ENCODE peak calls at places on chromosomes 12 and 14, in four cellular contexts. One of them, this sample, is unnamed.

GRCh38 chr14:56002876-56003625 is 115.2 kb upstream of the PELI2 start:
- DNase-seq in activated T-helper 1 cell treated with anti-CD3 and anti-CD28 coated beads, Interleukin-12 subunit alpha, Interleukin-12 subunit beta, Interleukin-2, Interleukin-4 antibody, amounts not matched to agents 30 ng/mL and 10 ng/mL and 1 ng/mL, durations not matched to agents 14 hours and 24 hours and 36 hours: peak
- DNase-seq in omental fat pad: no peak
- DNase-seq in activated naive CD4-positive, alpha-beta T cell treated with anti-CD3 and anti-CD28 coated beads, Interleukin-2, amount 50 U/mL, for 16 hours: peak
- DNase-seq in this sample: no peak

GRCh38 chr12:109421355-109422087 is 55.6 kb downstream of the KCTD10 start:
- DNase-seq in activated T-helper 1 cell treated with anti-CD3 and anti-CD28 coated beads, Interleukin-12 subunit alpha, Interleukin-12 subunit beta, Interleukin-2, Interleukin-4 antibody, amounts not matched to agents 30 ng/mL and 10 ng/mL and 1 ng/mL, durations not matched to agents 14 hours and 24 hours and 36 hours: no peak
- DNase-seq in omental fat pad: no peak
- DNase-seq in activated naive CD4-positive, alpha-beta T cell treated with anti-CD3 and anti-CD28 coated beads, Interleukin-2, amount 50 U/mL, for 16 hours: no peak
- DNase-seq in this sample: no peak

GRCh38 chr12:28127455-28127854 is 62.8 kb upstream of the CCDC91 start:
- DNase-seq in activated T-helper 1 cell treated with anti-CD3 and anti-CD28 coated beads, Interleukin-12 subunit alpha, Interleukin-12 subunit beta, Interleukin-2, Interleukin-4 antibody, amounts not matched to agents 30 ng/mL and 10 ng/mL and 1 ng/mL, durations not matched to agents 14 hours and 24 hours and 36 hours: no peak
- DNase-seq in omental fat pad: no peak
- DNase-seq in activated naive CD4-positive, alpha-beta T cell treated with anti-CD3 and anti-CD28 coated beads, Interleukin-2, amount 50 U/mL, for 16 hours: no peak
- DNase-seq in this sample: no peak

GRCh38 chr14:68688872-68689371 is 103.9 kb downstream of the ZFP36L1 start:
- DNase-seq in activated T-helper 1 cell treated with anti-CD3 and anti-CD28 coated beads, Interleukin-12 subunit alpha, Interleukin-12 subunit beta, Interleukin-2, Interleukin-4 antibody, amounts not matched to agents 30 ng/mL and 10 ng/mL and 1 ng/mL, durations not matched to agents 14 hours and 24 hours and 36 hours: no peak
- DNase-seq in omental fat pad: no peak
- DNase-seq in activated naive CD4-positive, alpha-beta T cell treated with anti-CD3 and anti-CD28 coated beads, Interleukin-2, amount 50 U/mL, for 16 hours: no peak
- DNase-seq in this sample: no peak

GRCh38 chr12:2075558-2076195 is 22.9 kb downstream of the CACNA1C start:
- DNase-seq in activated T-helper 1 cell treated with anti-CD3 and anti-CD28 coated beads, Interleukin-12 subunit alpha, Interleukin-12 subunit beta, Interleukin-2, Interleukin-4 antibody, amounts not matched to agents 30 ng/mL and 10 ng/mL and 1 ng/mL, durations not matched to agents 14 hours and 24 hours and 36 hours: no peak
- DNase-seq in omental fat pad: no peak
- DNase-seq in activated naive CD4-positive, alpha-beta T cell treated with anti-CD3 and anti-CD28 coated beads, Interleukin-2, amount 50 U/mL, for 16 hours: no peak
- DNase-seq in this sample: no peak

GRCh38 chr14:91330846-91331245 is 86.3 kb upstream of the GPR68 start:
- DNase-seq in activated T-helper 1 cell treated with anti-CD3 and anti-CD28 coated beads, Interleukin-12 subunit alpha, Interleukin-12 subunit beta, Interleukin-2, Interleukin-4 antibody, amounts not matched to agents 30 ng/mL and 10 ng/mL and 1 ng/mL, durations not matched to agents 14 hours and 24 hours and 36 hours: no peak
- DNase-seq in omental fat pad: no peak
- DNase-seq in activated naive CD4-positive, alpha-beta T cell treated with anti-CD3 and anti-CD28 coated beads, Interleukin-2, amount 50 U/mL, for 16 hours: no peak
- DNase-seq in this sample: no peak

GRCh38 chr14:94328196-94328595 is 5.1 kb upstream of the SERPINA6 start:
- DNase-seq in activated T-helper 1 cell treated with anti-CD3 and anti-CD28 coated beads, Interleukin-12 subunit alpha, Interleukin-12 subunit beta, Interleukin-2, Interleukin-4 antibody, amounts not matched to agents 30 ng/mL and 10 ng/mL and 1 ng/mL, durations not matched to agents 14 hours and 24 hours and 36 hours: no peak
- DNase-seq in omental fat pad: no peak
- DNase-seq in activated naive CD4-positive, alpha-beta T cell treated with anti-CD3 and anti-CD28 coated beads, Interleukin-2, amount 50 U/mL, for 16 hours: no peak
- DNase-seq in this sample: no peak

GRCh38 chr12:96177013-96177412 is 17.2 kb upstream of the ELK3 start:
- DNase-seq in activated T-helper 1 cell treated with anti-CD3 and anti-CD28 coated beads, Interleukin-12 subunit alpha, Interleukin-12 subunit beta, Interleukin-2, Interleukin-4 antibody, amounts not matched to agents 30 ng/mL and 10 ng/mL and 1 ng/mL, durations not matched to agents 14 hours and 24 hours and 36 hours: peak
- DNase-seq in omental fat pad: no peak
- DNase-seq in activated naive CD4-positive, alpha-beta T cell treated with anti-CD3 and anti-CD28 coated beads, Interleukin-2, amount 50 U/mL, for 16 hours: peak
- DNase-seq in this sample: peak

GRCh38 chr12:13425766-13426165 is 229.2 kb downstream of the EMP1 start:
- DNase-seq in activated T-helper 1 cell treated with anti-CD3 and anti-CD28 coated beads, Interleukin-12 subunit alpha, Interleukin-12 subunit beta, Interleukin-2, Interleukin-4 antibody, amounts not matched to agents 30 ng/mL and 10 ng/mL and 1 ng/mL, durations not matched to agents 14 hours and 24 hours and 36 hours: no peak
- DNase-seq in omental fat pad: no peak
- DNase-seq in activated naive CD4-positive, alpha-beta T cell treated with anti-CD3 and anti-CD28 coated beads, Interleukin-2, amount 50 U/mL, for 16 hours: no peak
- DNase-seq in this sample: no peak

GRCh38 chr12:60803147-60803546 is 1207.3 kb downstream of the SLC16A7 start:
- DNase-seq in activated T-helper 1 cell treated with anti-CD3 and anti-CD28 coated beads, Interleukin-12 subunit alpha, Interleukin-12 subunit beta, Interleukin-2, Interleukin-4 antibody, amounts not matched to agents 30 ng/mL and 10 ng/mL and 1 ng/mL, durations not matched to agents 14 hours and 24 hours and 36 hours: no peak
- DNase-seq in omental fat pad: no peak
- DNase-seq in activated naive CD4-positive, alpha-beta T cell treated with anti-CD3 and anti-CD28 coated beads, Interleukin-2, amount 50 U/mL, for 16 hours: no peak
- DNase-seq in this sample: no peak

GRCh38 chr14:99675951-99676350 is 8.1 kb upstream of the CYP46A1 start:
- DNase-seq in activated T-helper 1 cell treated with anti-CD3 and anti-CD28 coated beads, Interleukin-12 subunit alpha, Interleukin-12 subunit beta, Interleukin-2, Interleukin-4 antibody, amounts not matched to agents 30 ng/mL and 10 ng/mL and 1 ng/mL, durations not matched to agents 14 hours and 24 hours and 36 hours: no peak
- DNase-seq in omental fat pad: no peak
- DNase-seq in activated naive CD4-positive, alpha-beta T cell treated with anti-CD3 and anti-CD28 coated beads, Interleukin-2, amount 50 U/mL, for 16 hours: no peak
- DNase-seq in this sample: no peak

GRCh38 chr12:87086118-87086891 is 830.1 kb upstream of the MGAT4C start:
- DNase-seq in activated T-helper 1 cell treated with anti-CD3 and anti-CD28 coated beads, Interleukin-12 subunit alpha, Interleukin-12 subunit beta, Interleukin-2, Interleukin-4 antibody, amounts not matched to agents 30 ng/mL and 10 ng/mL and 1 ng/mL, durations not matched to agents 14 hours and 24 hours and 36 hours: no peak
- DNase-seq in omental fat pad: no peak
- DNase-seq in activated naive CD4-positive, alpha-beta T cell treated with anti-CD3 and anti-CD28 coated beads, Interleukin-2, amount 50 U/mL, for 16 hours: no peak
- DNase-seq in this sample: no peak

GRCh38 chr12:124536613-124537012 is 30.8 kb downstream of the NCOR2 start:
- DNase-seq in activated T-helper 1 cell treated with anti-CD3 and anti-CD28 coated beads, Interleukin-12 subunit alpha, Interleukin-12 subunit beta, Interleukin-2, Interleukin-4 antibody, amounts not matched to agents 30 ng/mL and 10 ng/mL and 1 ng/mL, durations not matched to agents 14 hours and 24 hours and 36 hours: no peak
- DNase-seq in omental fat pad: no peak
- DNase-seq in activated naive CD4-positive, alpha-beta T cell treated with anti-CD3 and anti-CD28 coated beads, Interleukin-2, amount 50 U/mL, for 16 hours: no peak
- DNase-seq in this sample: no peak

GRCh38 chr12:29082522-29082921 is 66.6 kb upstream of the FAR2 start:
- DNase-seq in activated T-helper 1 cell treated with anti-CD3 and anti-CD28 coated beads, Interleukin-12 subunit alpha, Interleukin-12 subunit beta, Interleukin-2, Interleukin-4 antibody, amounts not matched to agents 30 ng/mL and 10 ng/mL and 1 ng/mL, durations not matched to agents 14 hours and 24 hours and 36 hours: no peak
- DNase-seq in omental fat pad: no peak
- DNase-seq in activated naive CD4-positive, alpha-beta T cell treated with anti-CD3 and anti-CD28 coated beads, Interleukin-2, amount 50 U/mL, for 16 hours: no peak
- DNase-seq in this sample: no peak

GRCh38 chr12:119949594-119949993 is 39.4 kb upstream of the BICDL1 start:
- DNase-seq in activated T-helper 1 cell treated with anti-CD3 and anti-CD28 coated beads, Interleukin-12 subunit alpha, Interleukin-12 subunit beta, Interleukin-2, Interleukin-4 antibody, amounts not matched to agents 30 ng/mL and 10 ng/mL and 1 ng/mL, durations not matched to agents 14 hours and 24 hours and 36 hours: no peak
- DNase-seq in omental fat pad: no peak
- DNase-seq in activated naive CD4-positive, alpha-beta T cell treated with anti-CD3 and anti-CD28 coated beads, Interleukin-2, amount 50 U/mL, for 16 hours: no peak
- DNase-seq in this sample: no peak

GRCh38 chr14:58918066-58918465 is 270.4 kb upstream of the DAAM1 start:
- DNase-seq in activated T-helper 1 cell treated with anti-CD3 and anti-CD28 coated beads, Interleukin-12 subunit alpha, Interleukin-12 subunit beta, Interleukin-2, Interleukin-4 antibody, amounts not matched to agents 30 ng/mL and 10 ng/mL and 1 ng/mL, durations not matched to agents 14 hours and 24 hours and 36 hours: no peak
- DNase-seq in omental fat pad: no peak
- DNase-seq in activated naive CD4-positive, alpha-beta T cell treated with anti-CD3 and anti-CD28 coated beads, Interleukin-2, amount 50 U/mL, for 16 hours: no peak
- DNase-seq in this sample: no peak

GRCh38 chr12:132899033-132899432 is 11.6 kb upstream of the CHFR start:
- DNase-seq in activated T-helper 1 cell treated with anti-CD3 and anti-CD28 coated beads, Interleukin-12 subunit alpha, Interleukin-12 subunit beta, Interleukin-2, Interleukin-4 antibody, amounts not matched to agents 30 ng/mL and 10 ng/mL and 1 ng/mL, durations not matched to agents 14 hours and 24 hours and 36 hours: no peak
- DNase-seq in omental fat pad: no peak
- DNase-seq in activated naive CD4-positive, alpha-beta T cell treated with anti-CD3 and anti-CD28 coated beads, Interleukin-2, amount 50 U/mL, for 16 hours: no peak
- DNase-seq in this sample: peak

GRCh38 chr14:50000215-50001145 is 107.6 kb downstream of the ARF6 start:
- DNase-seq in activated T-helper 1 cell treated with anti-CD3 and anti-CD28 coated beads, Interleukin-12 subunit alpha, Interleukin-12 subunit beta, Interleukin-2, Interleukin-4 antibody, amounts not matched to agents 30 ng/mL and 10 ng/mL and 1 ng/mL, durations not matched to agents 14 hours and 24 hours and 36 hours: peak
- DNase-seq in omental fat pad: no peak
- DNase-seq in activated naive CD4-positive, alpha-beta T cell treated with anti-CD3 and anti-CD28 coated beads, Interleukin-2, amount 50 U/mL, for 16 hours: peak
- DNase-seq in this sample: peak

GRCh38 chr14:49849213-49849847 is 3.3 kb downstream of the NEMF start:
- DNase-seq in activated T-helper 1 cell treated with anti-CD3 and anti-CD28 coated beads, Interleukin-12 subunit alpha, Interleukin-12 subunit beta, Interleukin-2, Interleukin-4 antibody, amounts not matched to agents 30 ng/mL and 10 ng/mL and 1 ng/mL, durations not matched to agents 14 hours and 24 hours and 36 hours: no peak
- DNase-seq in omental fat pad: no peak
- DNase-seq in activated naive CD4-positive, alpha-beta T cell treated with anti-CD3 and anti-CD28 coated beads, Interleukin-2, amount 50 U/mL, for 16 hours: no peak
- DNase-seq in this sample: no peak

GRCh38 chr14:32102968-32103367 is 25.9 kb downstream of the ARHGAP5 start:
- DNase-seq in activated T-helper 1 cell treated with anti-CD3 and anti-CD28 coated beads, Interleukin-12 subunit alpha, Interleukin-12 subunit beta, Interleukin-2, Interleukin-4 antibody, amounts not matched to agents 30 ng/mL and 10 ng/mL and 1 ng/mL, durations not matched to agents 14 hours and 24 hours and 36 hours: no peak
- DNase-seq in omental fat pad: no peak
- DNase-seq in activated naive CD4-positive, alpha-beta T cell treated with anti-CD3 and anti-CD28 coated beads, Interleukin-2, amount 50 U/mL, for 16 hours: no peak
- DNase-seq in this sample: no peak

GRCh38 chr14:69260246-69260978 is 454 bp downstream of the GALNT16 start:
- DNase-seq in activated T-helper 1 cell treated with anti-CD3 and anti-CD28 coated beads, Interleukin-12 subunit alpha, Interleukin-12 subunit beta, Interleukin-2, Interleukin-4 antibody, amounts not matched to agents 30 ng/mL and 10 ng/mL and 1 ng/mL, durations not matched to agents 14 hours and 24 hours and 36 hours: no peak
- DNase-seq in omental fat pad: no peak
- DNase-seq in activated naive CD4-positive, alpha-beta T cell treated with anti-CD3 and anti-CD28 coated beads, Interleukin-2, amount 50 U/mL, for 16 hours: no peak
- DNase-seq in this sample: peak

GRCh38 chr12:112535637-112536366 is 117.1 kb downstream of the PTPN11 start:
- DNase-seq in activated T-helper 1 cell treated with anti-CD3 and anti-CD28 coated beads, Interleukin-12 subunit alpha, Interleukin-12 subunit beta, Interleukin-2, Interleukin-4 antibody, amounts not matched to agents 30 ng/mL and 10 ng/mL and 1 ng/mL, durations not matched to agents 14 hours and 24 hours and 36 hours: no peak
- DNase-seq in omental fat pad: no peak
- DNase-seq in activated naive CD4-positive, alpha-beta T cell treated with anti-CD3 and anti-CD28 coated beads, Interleukin-2, amount 50 U/mL, for 16 hours: no peak
- DNase-seq in this sample: no peak

GRCh38 chr12:39538679-39539104 is 80.9 kb downstream of the ABCD2 start:
- DNase-seq in activated T-helper 1 cell treated with anti-CD3 and anti-CD28 coated beads, Interleukin-12 subunit alpha, Interleukin-12 subunit beta, Interleukin-2, Interleukin-4 antibody, amounts not matched to agents 30 ng/mL and 10 ng/mL and 1 ng/mL, durations not matched to agents 14 hours and 24 hours and 36 hours: no peak
- DNase-seq in omental fat pad: no peak
- DNase-seq in activated naive CD4-positive, alpha-beta T cell treated with anti-CD3 and anti-CD28 coated beads, Interleukin-2, amount 50 U/mL, for 16 hours: no peak
- DNase-seq in this sample: no peak

GRCh38 chr12:12503384-12504078 is 59.1 kb downstream of the DUSP16 start:
- DNase-seq in activated T-helper 1 cell treated with anti-CD3 and anti-CD28 coated beads, Interleukin-12 subunit alpha, Interleukin-12 subunit beta, Interleukin-2, Interleukin-4 antibody, amounts not matched to agents 30 ng/mL and 10 ng/mL and 1 ng/mL, durations not matched to agents 14 hours and 24 hours and 36 hours: no peak
- DNase-seq in omental fat pad: no peak
- DNase-seq in activated naive CD4-positive, alpha-beta T cell treated with anti-CD3 and anti-CD28 coated beads, Interleukin-2, amount 50 U/mL, for 16 hours: no peak
- DNase-seq in this sample: no peak

GRCh38 chr14:21748869-21749303 is 75.3 kb upstream of the OR4E1 start:
- DNase-seq in activated T-helper 1 cell treated with anti-CD3 and anti-CD28 coated beads, Interleukin-12 subunit alpha, Interleukin-12 subunit beta, Interleukin-2, Interleukin-4 antibody, amounts not matched to agents 30 ng/mL and 10 ng/mL and 1 ng/mL, durations not matched to agents 14 hours and 24 hours and 36 hours: peak
- DNase-seq in omental fat pad: no peak
- DNase-seq in activated naive CD4-positive, alpha-beta T cell treated with anti-CD3 and anti-CD28 coated beads, Interleukin-2, amount 50 U/mL, for 16 hours: peak
- DNase-seq in this sample: peak

GRCh38 chr14:93114713-93115068 is 1.0 kb downstream of the ITPK1 start:
- DNase-seq in activated T-helper 1 cell treated with anti-CD3 and anti-CD28 coated beads, Interleukin-12 subunit alpha, Interleukin-12 subunit beta, Interleukin-2, Interleukin-4 antibody, amounts not matched to agents 30 ng/mL and 10 ng/mL and 1 ng/mL, durations not matched to agents 14 hours and 24 hours and 36 hours: no peak
- DNase-seq in omental fat pad: no peak
- DNase-seq in activated naive CD4-positive, alpha-beta T cell treated with anti-CD3 and anti-CD28 coated beads, Interleukin-2, amount 50 U/mL, for 16 hours: no peak
- DNase-seq in this sample: no peak

GRCh38 chr12:57623811-57624390 is 9.1 kb downstream of the B4GALNT1 start:
- DNase-seq in activated T-helper 1 cell treated with anti-CD3 and anti-CD28 coated beads, Interleukin-12 subunit alpha, Interleukin-12 subunit beta, Interleukin-2, Interleukin-4 antibody, amounts not matched to agents 30 ng/mL and 10 ng/mL and 1 ng/mL, durations not matched to agents 14 hours and 24 hours and 36 hours: no peak
- DNase-seq in omental fat pad: no peak
- DNase-seq in activated naive CD4-positive, alpha-beta T cell treated with anti-CD3 and anti-CD28 coated beads, Interleukin-2, amount 50 U/mL, for 16 hours: no peak
- DNase-seq in this sample: no peak

GRCh38 chr12:74535536-74535935 is 2.1 kb upstream of the ATXN7L3B start:
- DNase-seq in activated T-helper 1 cell treated with anti-CD3 and anti-CD28 coated beads, Interleukin-12 subunit alpha, Interleukin-12 subunit beta, Interleukin-2, Interleukin-4 antibody, amounts not matched to agents 30 ng/mL and 10 ng/mL and 1 ng/mL, durations not matched to agents 14 hours and 24 hours and 36 hours: no peak
- DNase-seq in omental fat pad: no peak
- DNase-seq in activated naive CD4-positive, alpha-beta T cell treated with anti-CD3 and anti-CD28 coated beads, Interleukin-2, amount 50 U/mL, for 16 hours: no peak
- DNase-seq in this sample: no peak

GRCh38 chr14:61644834-61645233 is 50.5 kb upstream of the HIF1A start:
- DNase-seq in activated T-helper 1 cell treated with anti-CD3 and anti-CD28 coated beads, Interleukin-12 subunit alpha, Interleukin-12 subunit beta, Interleukin-2, Interleukin-4 antibody, amounts not matched to agents 30 ng/mL and 10 ng/mL and 1 ng/mL, durations not matched to agents 14 hours and 24 hours and 36 hours: no peak
- DNase-seq in omental fat pad: no peak
- DNase-seq in activated naive CD4-positive, alpha-beta T cell treated with anti-CD3 and anti-CD28 coated beads, Interleukin-2, amount 50 U/mL, for 16 hours: no peak
- DNase-seq in this sample: no peak

GRCh38 chr12:13851828-13852227 is 129.6 kb downstream of the GRIN2B start:
- DNase-seq in activated T-helper 1 cell treated with anti-CD3 and anti-CD28 coated beads, Interleukin-12 subunit alpha, Interleukin-12 subunit beta, Interleukin-2, Interleukin-4 antibody, amounts not matched to agents 30 ng/mL and 10 ng/mL and 1 ng/mL, durations not matched to agents 14 hours and 24 hours and 36 hours: no peak
- DNase-seq in omental fat pad: no peak
- DNase-seq in activated naive CD4-positive, alpha-beta T cell treated with anti-CD3 and anti-CD28 coated beads, Interleukin-2, amount 50 U/mL, for 16 hours: no peak
- DNase-seq in this sample: no peak

GRCh38 chr12:54603173-54603814 is 14.8 kb upstream of the PPP1R1A start:
- DNase-seq in activated T-helper 1 cell treated with anti-CD3 and anti-CD28 coated beads, Interleukin-12 subunit alpha, Interleukin-12 subunit beta, Interleukin-2, Interleukin-4 antibody, amounts not matched to agents 30 ng/mL and 10 ng/mL and 1 ng/mL, durations not matched to agents 14 hours and 24 hours and 36 hours: peak
- DNase-seq in omental fat pad: no peak
- DNase-seq in activated naive CD4-positive, alpha-beta T cell treated with anti-CD3 and anti-CD28 coated beads, Interleukin-2, amount 50 U/mL, for 16 hours: peak
- DNase-seq in this sample: peak

GRCh38 chr12:61754214-61754613 is 506.0 kb upstream of the USP15 start:
- DNase-seq in activated T-helper 1 cell treated with anti-CD3 and anti-CD28 coated beads, Interleukin-12 subunit alpha, Interleukin-12 subunit beta, Interleukin-2, Interleukin-4 antibody, amounts not matched to agents 30 ng/mL and 10 ng/mL and 1 ng/mL, durations not matched to agents 14 hours and 24 hours and 36 hours: no peak
- DNase-seq in omental fat pad: no peak
- DNase-seq in activated naive CD4-positive, alpha-beta T cell treated with anti-CD3 and anti-CD28 coated beads, Interleukin-2, amount 50 U/mL, for 16 hours: no peak
- DNase-seq in this sample: no peak

GRCh38 chr12:132284071-132284492 is 45.3 kb downstream of the GALNT9 start:
- DNase-seq in activated T-helper 1 cell treated with anti-CD3 and anti-CD28 coated beads, Interleukin-12 subunit alpha, Interleukin-12 subunit beta, Interleukin-2, Interleukin-4 antibody, amounts not matched to agents 30 ng/mL and 10 ng/mL and 1 ng/mL, durations not matched to agents 14 hours and 24 hours and 36 hours: no peak
- DNase-seq in omental fat pad: no peak
- DNase-seq in activated naive CD4-positive, alpha-beta T cell treated with anti-CD3 and anti-CD28 coated beads, Interleukin-2, amount 50 U/mL, for 16 hours: no peak
- DNase-seq in this sample: peak

GRCh38 chr12:115740586-115741155 is 536.8 kb downstream of the MED13L start:
- DNase-seq in activated T-helper 1 cell treated with anti-CD3 and anti-CD28 coated beads, Interleukin-12 subunit alpha, Interleukin-12 subunit beta, Interleukin-2, Interleukin-4 antibody, amounts not matched to agents 30 ng/mL and 10 ng/mL and 1 ng/mL, durations not matched to agents 14 hours and 24 hours and 36 hours: no peak
- DNase-seq in omental fat pad: no peak
- DNase-seq in activated naive CD4-positive, alpha-beta T cell treated with anti-CD3 and anti-CD28 coated beads, Interleukin-2, amount 50 U/mL, for 16 hours: no peak
- DNase-seq in this sample: no peak

GRCh38 chr12:52603314-52603713 is 2.1 kb upstream of the KRT72 start:
- DNase-seq in activated T-helper 1 cell treated with anti-CD3 and anti-CD28 coated beads, Interleukin-12 subunit alpha, Interleukin-12 subunit beta, Interleukin-2, Interleukin-4 antibody, amounts not matched to agents 30 ng/mL and 10 ng/mL and 1 ng/mL, durations not matched to agents 14 hours and 24 hours and 36 hours: no peak
- DNase-seq in omental fat pad: no peak
- DNase-seq in activated naive CD4-positive, alpha-beta T cell treated with anti-CD3 and anti-CD28 coated beads, Interleukin-2, amount 50 U/mL, for 16 hours: peak
- DNase-seq in this sample: no peak

GRCh38 chr12:91922674-91923073 is 223.0 kb downstream of the BTG1 start:
- DNase-seq in activated T-helper 1 cell treated with anti-CD3 and anti-CD28 coated beads, Interleukin-12 subunit alpha, Interleukin-12 subunit beta, Interleukin-2, Interleukin-4 antibody, amounts not matched to agents 30 ng/mL and 10 ng/mL and 1 ng/mL, durations not matched to agents 14 hours and 24 hours and 36 hours: no peak
- DNase-seq in omental fat pad: no peak
- DNase-seq in activated naive CD4-positive, alpha-beta T cell treated with anti-CD3 and anti-CD28 coated beads, Interleukin-2, amount 50 U/mL, for 16 hours: no peak
- DNase-seq in this sample: no peak

GRCh38 chr12:30706476-30706875 is 10.8 kb upstream of the IPO8 start:
- DNase-seq in activated T-helper 1 cell treated with anti-CD3 and anti-CD28 coated beads, Interleukin-12 subunit alpha, Interleukin-12 subunit beta, Interleukin-2, Interleukin-4 antibody, amounts not matched to agents 30 ng/mL and 10 ng/mL and 1 ng/mL, durations not matched to agents 14 hours and 24 hours and 36 hours: no peak
- DNase-seq in omental fat pad: no peak
- DNase-seq in activated naive CD4-positive, alpha-beta T cell treated with anti-CD3 and anti-CD28 coated beads, Interleukin-2, amount 50 U/mL, for 16 hours: no peak
- DNase-seq in this sample: peak

GRCh38 chr14:64630778-64631177 is 73.4 kb upstream of the PLEKHG3 start:
- DNase-seq in activated T-helper 1 cell treated with anti-CD3 and anti-CD28 coated beads, Interleukin-12 subunit alpha, Interleukin-12 subunit beta, Interleukin-2, Interleukin-4 antibody, amounts not matched to agents 30 ng/mL and 10 ng/mL and 1 ng/mL, durations not matched to agents 14 hours and 24 hours and 36 hours: no peak
- DNase-seq in omental fat pad: no peak
- DNase-seq in activated naive CD4-positive, alpha-beta T cell treated with anti-CD3 and anti-CD28 coated beads, Interleukin-2, amount 50 U/mL, for 16 hours: no peak
- DNase-seq in this sample: no peak

GRCh38 chr12:65585648-65586420 is 238.4 kb upstream of the HMGA2 start:
- DNase-seq in activated T-helper 1 cell treated with anti-CD3 and anti-CD28 coated beads, Interleukin-12 subunit alpha, Interleukin-12 subunit beta, Interleukin-2, Interleukin-4 antibody, amounts not matched to agents 30 ng/mL and 10 ng/mL and 1 ng/mL, durations not matched to agents 14 hours and 24 hours and 36 hours: no peak
- DNase-seq in omental fat pad: no peak
- DNase-seq in activated naive CD4-positive, alpha-beta T cell treated with anti-CD3 and anti-CD28 coated beads, Interleukin-2, amount 50 U/mL, for 16 hours: no peak
- DNase-seq in this sample: no peak

This sample was measured in endothelial cell of umbilical vein.